ENCODE peak calls at places on chromosomes 12 and 14, in six cellular contexts. E, W, K, V, S and C are unnamed samples.

GRCh38 chr12:1918081-1918874 is at the start of gene CACNA2D4:
- DNase-seq in S (no peak), V (peak), K (no peak), E (no peak), W (no peak), C (no peak)

GRCh38 chr12:124626841-124627502 is 59.6 kb upstream of the NCOR2 start:
- DNase-seq in E (no peak), V (no peak), K (no peak), S (no peak), W (no peak), C (no peak)

GRCh38 chr14:71966528-71966927 is 34.3 kb downstream of the RGS6 start:
- DNase-seq in E (no peak), V (no peak), S (no peak), K (no peak), W (no peak), C (no peak)

GRCh38 chr12:62769076-62769619 is 165.8 kb downstream of the PPM1H start:
- DNase-seq in W (no peak), S (no peak), K (no peak), E (no peak), V (no peak), C (no peak)

GRCh38 chr14:67237591-67237990 is 3.6 kb upstream of the PALS1 start:
- DNase-seq in W (no peak), K (no peak), E (no peak), S (no peak), V (no peak), C (no peak)

GRCh38 chr12:67925077-67925476 is 64.2 kb upstream of the IFNG-AS1 start:
- DNase-seq in S (no peak), W (no peak), E (no peak), V (no peak), K (no peak), C (no peak)

GRCh38 chr14:66247662-66248061 is 238.5 kb upstream of the CCDC196 start:
- DNase-seq in W (no peak), E (no peak), S (no peak), V (no peak), K (no peak), C (no peak)

GRCh38 chr12:67772276-67773169 is 124.0 kb downstream of the DYRK2 start:
- DNase-seq in V (peak), W (no peak), K (no peak), E (no peak), S (no peak), C (no peak)

GRCh38 chr12:24364921-24365320 is 415.5 kb upstream of the SOX5 start:
- DNase-seq in W (no peak), S (no peak), K (no peak), V (no peak), E (no peak), C (no peak)

GRCh38 chr14:92651793-92652382 is 96.5 kb downstream of the LGMN start:
- DNase-seq in E (no peak), V (no peak), S (no peak), W (peak), K (no peak), C (no peak)

GRCh38 chr14:64038857-64039542 is 186.2 kb downstream of the SYNE2 start:
- DNase-seq in E (no peak), K (no peak), V (peak), W (no peak), S (no peak), C (no peak)

GRCh38 chr12:75951399-75952228 is 80.0 kb downstream of the PHLDA1 start:
- DNase-seq in E (no peak), W (no peak), K (no peak), V (no peak), S (no peak), C (no peak)

GRCh38 chr14:24322672-24323071 is 11.4 kb downstream of the LTB4R start:
- DNase-seq in S (no peak), K (no peak), V (no peak), W (no peak), E (no peak), C (no peak)